ENCODE peak calls at places on chromosomes 1 and 21, in five cellular contexts. H is fibroblast of lung, C is brain microvascular endothelial cell, J is astrocyte of the spinal cord, Q is A673. F is an unnamed sample.

GRCh38 chr1:197284972-197285371 is 16.9 kb downstream of the CRB1 start:
- DNase-seq in H (no peak), C (no peak), J (no peak), Q (no peak), F (no peak)

GRCh38 chr1:199522338-199522737 is 505.2 kb upstream of the NR5A2 start:
- DNase-seq in H (peak), C (no peak), J (no peak), Q (no peak), F (no peak)

GRCh38 chr1:205423248-205423647 is 1.4 kb upstream of the LEMD1 start:
- DNase-seq in H (no peak), C (no peak), J (no peak), Q (no peak), F (no peak)

GRCh38 chr1:32496127-32496526 is 31.3 kb downstream of the ZBTB8B start:
- DNase-seq in H (peak), C (peak), J (peak), Q (peak), F (no peak)

GRCh38 chr1:75472971-75473603 is 137.8 kb downstream of the SLC44A5 start:
- DNase-seq in H (peak), C (no peak), J (no peak), Q (peak), F (no peak)

GRCh38 chr1:62237361-62237760 is 42.7 kb downstream of the L1TD1 start:
- DNase-seq in H (no peak), C (no peak), J (no peak), Q (no peak), F (no peak)

GRCh38 chr1:20847619-20848080 is 60.5 kb upstream of the HP1BP3 start:
- DNase-seq in H (peak), C (no peak), J (peak), Q (no peak), F (peak)

GRCh38 chr1:206912445-206913095 is 9.2 kb downstream of the FCMR start:
- DNase-seq in H (peak), C (peak), J (peak), Q (peak), F (no peak)

GRCh38 chr1:184622136-184622823 is 132.4 kb downstream of the EDEM3 start:
- DNase-seq in H (peak), C (peak), J (peak), Q (peak), F (peak)

GRCh38 chr1:89815611-89816010 is 5.2 kb upstream of the LRRC8D start:
- DNase-seq in H (no peak), C (no peak), J (no peak), Q (no peak), F (no peak)

GRCh38 chr1:34806396-34806795 is 13.6 kb downstream of the GJA4 start:
- DNase-seq in H (peak), C (peak), J (no peak), Q (no peak), F (peak)

GRCh38 chr1:221722254-221723017 is 19.5 kb downstream of the DUSP10 start:
- DNase-seq in H (no peak), C (no peak), J (no peak), Q (no peak), F (no peak)

GRCh38 chr21:44437371-44437695 is 18.0 kb upstream of the LRRC3 start:
- DNase-seq in H (no peak), C (no peak), J (no peak), Q (no peak), F (no peak)

GRCh38 chr21:26194811-26195251 is 24.3 kb upstream of the APP start:
- DNase-seq in H (no peak), C (no peak), J (no peak), Q (no peak), F (no peak)

GRCh38 chr1:212368073-212368484 is 46.6 kb downstream of the PACC1 start:
- DNase-seq in H (peak), C (peak), J (peak), Q (peak), F (peak)

GRCh38 chr1:52633291-52633754 is 355 bp downstream of the SHISAL2A start:
- DNase-seq in H (peak), C (no peak), J (no peak), Q (no peak), F (no peak)

GRCh38 chr1:153842006-153842471 is 66.8 kb downstream of the SLC27A3 start:
- DNase-seq in H (peak), C (peak), J (peak), Q (no peak), F (no peak)

GRCh38 chr1:51922040-51922439 is 43.5 kb upstream of the NRDC start:
- DNase-seq in H (no peak), C (no peak), J (no peak), Q (no peak), F (no peak)

GRCh38 chr1:174413632-174414031 is 34.1 kb upstream of the GPR52 start:
- DNase-seq in H (no peak), C (no peak), J (no peak), Q (peak), F (no peak)

GRCh38 chr1:111622166-111622565 is 2.6 kb downstream of the RAP1A start:
- DNase-seq in H (no peak), C (no peak), J (no peak), Q (no peak), F (no peak)

GRCh38 chr1:47963568-47963973 is 33.6 kb downstream of the TRABD2B start:
- DNase-seq in H (no peak), C (no peak), J (no peak), Q (no peak), F (no peak)

GRCh38 chr1:17887646-17888395 is 132.7 kb downstream of the ACTL8 start:
- DNase-seq in H (no peak), C (no peak), J (no peak), Q (no peak), F (no peak)

DNA sequence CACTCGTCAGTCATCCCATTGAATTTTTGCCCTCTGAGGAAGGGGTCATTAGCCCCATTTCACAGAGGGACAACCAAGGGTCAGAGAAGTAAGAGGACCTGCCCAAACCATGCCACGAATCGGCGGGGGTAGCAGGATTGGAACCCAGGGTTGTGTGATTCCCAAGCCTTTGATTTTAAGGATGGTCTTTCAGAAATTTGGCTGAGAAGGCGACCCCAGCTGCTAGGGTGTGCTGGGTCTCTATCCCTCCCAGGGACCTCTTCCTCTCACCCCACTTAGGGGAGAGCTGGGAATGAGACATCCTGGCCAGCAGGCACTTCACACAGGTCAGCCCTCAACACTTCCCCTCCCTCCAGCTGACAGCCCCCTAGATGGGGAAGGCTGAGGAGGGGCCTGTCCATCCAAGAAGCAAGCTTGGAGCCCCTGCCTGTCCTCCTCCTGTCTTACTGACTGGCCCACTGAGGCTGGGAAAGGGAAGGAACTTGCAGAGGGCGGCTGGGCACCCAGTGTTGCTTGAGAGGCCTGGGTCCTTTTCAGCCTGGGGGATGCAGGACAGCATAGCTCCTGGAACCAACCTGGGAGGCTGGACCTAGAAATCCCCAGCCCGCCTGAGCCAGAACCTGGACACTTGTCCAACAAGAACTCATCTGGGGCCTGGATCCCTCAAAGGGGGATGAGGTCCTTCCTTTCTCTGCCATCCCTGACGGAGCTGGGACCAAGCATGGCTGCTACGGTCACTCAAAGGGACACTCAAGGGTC is 1.7 kb downstream of the SDC3 start:
- DNase-seq in H (no peak), C (no peak), J (no peak), Q (no peak), F (no peak)
- H3K4me3 ChIP-seq in H (peak), C (no peak), J (peak), Q (no peak), F (peak)

DNA sequence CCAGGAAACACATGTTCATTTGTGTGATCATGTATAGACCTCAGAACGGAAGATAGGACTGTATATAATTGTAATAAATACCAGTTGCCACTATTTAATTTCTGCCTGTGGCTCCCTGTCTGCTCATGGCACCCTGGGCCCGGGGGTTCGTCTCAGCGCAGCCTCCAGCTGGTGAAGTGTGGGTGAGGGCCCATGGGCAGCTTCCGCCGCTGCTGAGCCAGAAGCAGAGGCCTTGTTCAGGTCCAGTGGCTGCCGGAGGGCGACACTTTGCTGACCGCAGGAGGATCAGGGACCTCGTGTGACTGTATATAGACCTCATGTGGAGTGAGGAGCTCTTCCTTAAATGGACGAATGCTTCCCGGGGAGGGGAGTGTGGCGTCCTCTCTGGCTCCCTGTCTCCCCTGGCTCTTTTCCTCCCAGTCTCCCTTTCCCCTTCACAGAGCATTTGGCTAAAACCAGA is 155.9 kb downstream of the PEX14 start:
- DNase-seq in H (no peak), C (no peak), J (no peak), Q (no peak), F (no peak)
- TF ChIP-seq CTCF in H (no peak), C (no peak), J (no peak), Q (no peak), F (no peak)

DNA sequence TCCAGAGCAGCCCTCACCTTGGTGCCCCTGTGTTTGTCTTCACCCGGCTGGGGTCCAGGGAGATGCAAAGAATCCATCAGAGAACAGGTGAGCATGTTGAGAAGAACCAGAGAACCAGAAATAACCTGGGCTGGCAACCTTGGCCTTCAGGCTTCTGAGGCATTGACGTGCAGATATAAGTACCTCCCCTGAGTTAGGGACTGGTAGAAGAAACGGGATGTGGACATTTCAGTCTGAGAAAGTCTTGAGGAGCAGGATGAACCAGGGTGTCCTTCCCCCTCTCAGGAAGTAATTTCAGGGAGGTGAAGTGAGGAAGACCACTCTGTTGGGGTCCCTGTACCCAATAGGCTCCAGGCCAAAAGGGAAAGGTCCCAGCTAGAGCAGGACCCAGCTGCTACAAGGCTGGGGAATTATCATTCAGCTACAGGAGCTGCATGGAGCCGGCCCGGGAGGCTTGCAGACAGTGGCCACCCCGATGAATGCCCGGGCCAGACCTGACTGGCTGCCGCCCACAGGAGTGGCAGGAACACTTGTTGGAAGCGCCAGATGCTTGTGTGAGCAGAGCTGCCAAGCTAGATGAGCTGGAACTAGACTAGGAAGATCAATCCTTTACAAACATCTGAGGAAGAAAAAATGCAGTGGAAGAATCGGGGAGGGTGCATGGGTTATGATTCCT is 1.7 kb upstream of the AURKAIP1 start:
- DNase-seq in H (no peak), C (no peak), J (no peak), Q (no peak), F (no peak)
- H3K4me3 ChIP-seq in H (no peak), C (no peak), J (no peak), Q (no peak), F (no peak)

GRCh38 chr1:88300864-88301263 is 383.2 kb upstream of the PKN2 start:
- DNase-seq in H (no peak), C (no peak), J (no peak), Q (no peak), F (no peak)

GRCh38 chr1:88302843-88303486 is 381.1 kb upstream of the PKN2 start:
- DNase-seq in H (peak), C (peak), J (peak), Q (peak), F (peak)
- TF ChIP-seq CTCF in H (peak), C (peak), J (peak), Q (peak), F (peak)

GRCh38 chr1:226662704-226663326 is 76.3 kb downstream of the ITPKB start:
- DNase-seq in H (peak), C (peak), J (peak), Q (peak), F (peak)

GRCh38 chr1:226663327-226663704 is 75.8 kb downstream of the ITPKB start:
- DNase-seq in H (no peak), C (no peak), J (no peak), Q (no peak), F (no peak)

GRCh38 chr1:226666164-226666506 is 72.9 kb downstream of the ITPKB start:
- DNase-seq in H (no peak), C (no peak), J (no peak), Q (no peak), F (no peak)

GRCh38 chr1:226665505-226666163 is 73.4 kb downstream of the ITPKB start:
- DNase-seq in H (no peak), C (no peak), J (no peak), Q (no peak), F (no peak)

DNA sequence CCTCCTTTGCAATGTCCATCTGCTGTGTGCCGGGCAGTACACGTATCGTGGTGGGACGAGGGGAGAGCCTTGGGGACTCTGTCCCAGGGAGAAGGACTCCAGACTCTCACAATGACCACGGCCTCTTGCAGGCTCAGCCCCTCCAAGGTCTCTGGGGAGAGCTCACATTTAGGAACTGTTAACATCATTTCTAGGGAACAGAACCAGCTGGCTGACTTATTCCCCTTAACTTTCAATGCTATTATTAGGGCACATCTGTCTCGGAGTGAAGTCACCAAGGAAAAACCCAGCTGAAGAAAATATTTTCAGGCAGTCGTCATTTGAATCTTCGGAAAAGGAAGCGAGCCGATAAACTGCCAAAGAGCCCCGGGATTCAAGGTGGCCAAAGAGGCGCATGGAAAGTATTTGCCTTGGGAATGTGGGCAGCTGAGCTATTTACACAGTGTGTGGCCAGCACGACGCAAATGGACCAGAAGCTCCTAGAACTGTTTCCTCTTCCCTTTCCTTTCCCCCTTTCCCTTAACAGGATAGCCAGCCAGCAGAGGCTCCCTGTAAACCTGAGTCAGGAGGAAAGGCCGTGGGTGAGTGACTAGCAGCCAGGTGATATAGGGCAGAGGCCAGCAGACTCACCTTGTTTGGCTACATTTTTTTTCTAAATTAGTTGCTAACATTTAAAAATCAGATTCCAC is 74.5 kb downstream of the ITPKB start:
- DNase-seq in H (peak), C (peak), J (peak), Q (no peak), F (peak)
- H3K4me3 ChIP-seq in H (no peak), C (no peak), J (no peak), Q (no peak), F (peak)

GRCh38 chr1:59149435-59149834 is 147.5 kb upstream of the FGGY start:
- DNase-seq in H (no peak), C (no peak), J (no peak), Q (no peak), F (no peak)

GRCh38 chr1:59143824-59144223 is 153.1 kb upstream of the FGGY start:
- DNase-seq in H (peak), C (no peak), J (no peak), Q (peak), F (no peak)

GRCh38 chr1:59144959-59145358 is 151.9 kb upstream of the FGGY start:
- DNase-seq in H (no peak), C (no peak), J (no peak), Q (no peak), F (no peak)

GRCh38 chr1:59146056-59146455 is 150.8 kb upstream of the FGGY start:
- DNase-seq in H (no peak), C (no peak), J (no peak), Q (no peak), F (no peak)

GRCh38 chr1:59146651-59147358 is 150.1 kb upstream of the FGGY start:
- DNase-seq in H (peak), C (no peak), J (peak), Q (no peak), F (no peak)
- TF ChIP-seq CTCF in H (peak), C (peak), J (peak), Q (no peak), F (peak)

GRCh38 chr1:200891774-200892157 is 2.9 kb upstream of the INAVA start:
- DNase-seq in H (no peak), C (no peak), J (no peak), Q (no peak), F (no peak)
- H3K4me3 ChIP-seq in H (no peak), C (peak), J (peak), Q (no peak), F (peak)

GRCh38 chr1:165747632-165748452 is 20.8 kb downstream of the TMCO1 start:
- DNase-seq in H (no peak), C (no peak), J (no peak), Q (no peak), F (no peak)

GRCh38 chr1:165737196-165737595 is 31.5 kb downstream of the TMCO1 start:
- DNase-seq in H (peak), C (no peak), J (no peak), Q (no peak), F (no peak)

GRCh38 chr1:165738794-165739193 is 29.9 kb downstream of the TMCO1 start:
- DNase-seq in H (no peak), C (no peak), J (no peak), Q (no peak), F (no peak)

GRCh38 chr1:165742194-165742593 is 26.5 kb downstream of the TMCO1 start:
- DNase-seq in H (no peak), C (no peak), J (no peak), Q (no peak), F (no peak)
- TF ChIP-seq CTCF in H (no peak), C (no peak), J (no peak), Q (no peak), F (no peak)

DNA sequence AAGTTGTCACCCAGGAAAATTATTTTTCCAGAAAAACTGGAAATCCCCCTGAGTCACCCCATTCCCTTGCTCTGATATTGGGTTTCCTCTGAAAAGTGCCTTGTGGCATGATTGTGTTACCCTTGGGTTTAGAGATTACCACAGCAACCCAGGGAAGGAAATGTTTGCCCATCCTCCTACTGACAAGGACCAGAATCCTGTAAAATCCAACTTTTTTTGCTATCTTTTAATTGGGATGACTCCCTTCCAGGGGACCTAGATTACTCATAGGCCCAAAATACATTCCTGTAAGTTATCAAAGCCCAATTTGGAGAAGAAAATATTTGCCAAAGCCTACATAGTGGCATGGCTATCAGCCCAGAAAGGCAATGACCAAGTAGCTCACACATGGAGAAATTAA is 16.6 kb upstream of the ZC3H11B start:
- DNase-seq in H (peak), C (no peak), J (no peak), Q (no peak), F (no peak)
- H3K4me3 ChIP-seq in H (no peak), C (no peak), J (no peak), Q (no peak), F (no peak)

F was measured in AG04449.